ENCODE peak calls at places on chromosomes 6 and 20, in four cellular contexts. M is mesothelial cell of epicardium; P is MCF 10A; E is stimulated activated CD4-positive, alpha-beta T cell treated with anti-CD3 and anti-CD28 coated beads, Interleukin-2, amount 100 ng/mL, for 48 hours. G is an unnamed sample.
A peak's percentile ranks its signal among the peaks of the same experiment; 100 is the strongest.

GRCh38 chr6:43175676-43176422 is 4.8 kb downstream of the SRF start:
- DNase-seq in M (no peak), P (no peak), E (no peak), G (no peak)

GRCh38 chr20:63286781-63287696 is 5.9 kb upstream of the COL20A1 start:
- DNase-seq in M (no peak), P (no peak), E (no peak), G (no peak)

GRCh38 chr6:39496951-39497350 is 174.4 kb upstream of the KCNK16 start:
- DNase-seq in M (no peak), P (peak; percentile 74), E (no peak), G (no peak)

GRCh38 chr20:21781446-21782075 is 76.1 kb downstream of the PAX1 start:
- DNase-seq in M (no peak), P (no peak), E (no peak), G (no peak)

GRCh38 chr20:47126374-47126705 is 230.2 kb downstream of the ZMYND8 start:
- DNase-seq in M (no peak), P (no peak), E (no peak), G (no peak)

GRCh38 chr20:57595041-57596030 is 24.9 kb downstream of the ZBP1 start:
- DNase-seq in M (no peak), P (no peak), E (no peak), G (no peak)

GRCh38 chr6:103404799-103405198 is 1454.9 kb downstream of the HACE1 start:
- DNase-seq in M (no peak), P (no peak), E (no peak), G (no peak)

GRCh38 chr6:76634695-76635094 is 562.2 kb upstream of the IMPG1 start:
- DNase-seq in M (no peak), P (no peak), E (no peak), G (no peak)

GRCh38 chr6:49582529-49582928 is 32.1 kb downstream of the C6orf141 start:
- DNase-seq in M (no peak), P (no peak), E (no peak), G (no peak)

GRCh38 chr20:9319687-9320384 is 194.6 kb upstream of the LAMP5 start:
- DNase-seq in M (no peak), P (no peak), E (no peak), G (no peak)

GRCh38 chr20:63830821-63831593 is at the start of gene ZBTB46:
- DNase-seq in M (no peak), P (peak; percentile 37), E (peak; percentile 30), G (no peak)

GRCh38 chr6:141077355-141078333 is 1055.1 kb upstream of the GJE1 start:
- DNase-seq in M (no peak), P (peak; percentile 22), E (peak; percentile 5), G (no peak)

GRCh38 chr20:14582855-14583254 is 245.4 kb upstream of the FLRT3 start:
- DNase-seq in M (no peak), P (peak; percentile 38), E (no peak), G (no peak)

GRCh38 chr6:166275714-166276166 is 32.5 kb downstream of the PRR18 start:
- DNase-seq in M (peak; percentile 72), P (peak; percentile 63), E (peak; percentile 87), G (peak; percentile 41)

GRCh38 chr6:143774347-143774746 is 68.8 kb upstream of the LTV1 start:
- DNase-seq in M (no peak), P (no peak), E (no peak), G (no peak)

GRCh38 chr6:110357298-110357695 is 852 bp downstream of the METTL24 start:
- DNase-seq in M (no peak), P (no peak), E (no peak), G (no peak)

GRCh38 chr20:14477125-14477524 is 139.7 kb upstream of the FLRT3 start:
- DNase-seq in M (no peak), P (peak; percentile 65), E (no peak), G (no peak)

GRCh38 chr20:46814366-46815232 is 80.0 kb upstream of the EYA2 start:
- DNase-seq in M (no peak), P (peak; percentile 58), E (no peak), G (no peak)

GRCh38 chr6:36788768-36789167 is 50.5 kb downstream of the CPNE5 start:
- DNase-seq in M (no peak), P (no peak), E (no peak), G (no peak)

GRCh38 chr6:33822575-33823395 is 19.0 kb upstream of the MLN start:
- DNase-seq in M (no peak), P (peak; percentile 51), E (no peak), G (no peak)

GRCh38 chr6:46904117-46904516 is 17.6 kb downstream of the ADGRF5 start:
- DNase-seq in M (no peak), P (no peak), E (no peak), G (no peak)

GRCh38 chr6:167495506-167496391 is 170.9 kb downstream of the TTLL2 start:
- DNase-seq in M (no peak), P (no peak), E (no peak), G (no peak)

GRCh38 chr6:166344240-166344639 is 1.9 kb upstream of the SFT2D1 start:
- DNase-seq in M (no peak), P (no peak), E (no peak), G (no peak)

GRCh38 chr6:5152417-5152816 is 67.3 kb downstream of the PPP1R3G start:
- DNase-seq in M (no peak), P (no peak), E (no peak), G (no peak)

GRCh38 chr6:17855381-17855780 is 132.1 kb downstream of the KIF13A start:
- DNase-seq in M (no peak), P (no peak), E (no peak), G (no peak)

GRCh38 chr6:129621252-129621651 is 88.7 kb downstream of the ARHGAP18 start:
- DNase-seq in M (no peak), P (peak; percentile 26), E (peak; percentile 33), G (no peak)

GRCh38 chr6:124069230-124069815 is 265.7 kb downstream of the NKAIN2 start:
- DNase-seq in M (no peak), P (no peak), E (no peak), G (no peak)

GRCh38 chr6:163730496-163731210 is 316.1 kb downstream of the QKI start:
- DNase-seq in M (no peak), P (no peak), E (no peak), G (no peak)

GRCh38 chr20:145877-146276 is 3.5 kb downstream of the DEFB126 start:
- DNase-seq in M (no peak), P (no peak), E (no peak), G (no peak)

GRCh38 chr6:21836292-21836691 is 242.7 kb downstream of the SOX4 start:
- DNase-seq in M (no peak), P (no peak), E (no peak), G (no peak)

GRCh38 chr20:46789339-46789984 is 80.0 kb downstream of the SLC2A10 start:
- DNase-seq in M (no peak), P (no peak), E (no peak), G (no peak)

GRCh38 chr20:61730631-61731362 is 334.9 kb downstream of the TAF4 start:
- DNase-seq in M (no peak), P (no peak), E (no peak), G (no peak)

GRCh38 chr6:28683945-28684538 is 158.4 kb downstream of the GPX5 start:
- DNase-seq in M (no peak), P (peak; percentile 70), E (no peak), G (peak; percentile 2)

GRCh38 chr20:4195499-4195898 is 180.1 kb upstream of the RNF24 start:
- DNase-seq in M (no peak), P (peak; percentile 30), E (no peak), G (no peak)

GRCh38 chr6:21898107-21898796 is 304.7 kb downstream of the SOX4 start:
- DNase-seq in M (no peak), P (peak; percentile 69), E (no peak), G (no peak)

GRCh38 chr20:13342469-13343242 is 121.6 kb downstream of the ISM1 start:
- DNase-seq in M (no peak), P (no peak), E (no peak), G (no peak)

GRCh38 chr6:125230674-125231073 is 71.1 kb downstream of the HDDC2 start:
- DNase-seq in M (no peak), P (no peak), E (no peak), G (no peak)

GRCh38 chr6:138572200-138572875 is 73.0 kb upstream of the NHSL1 start:
- DNase-seq in M (peak; percentile 48), P (no peak), E (no peak), G (no peak)

GRCh38 chr6:12311106-12311505 is 20.9 kb downstream of the EDN1 start:
- DNase-seq in M (no peak), P (peak; percentile 85), E (no peak), G (no peak)

GRCh38 chr6:35318200-35318844 is 20.7 kb downstream of the DEF6 start:
- DNase-seq in M (peak; percentile 80), P (peak; percentile 48), E (no peak), G (no peak)